ENCODE peak calls at places on chromosome 20, in four cellular contexts. Z is tibial nerve, G is stomach, V is SK-N-SH. O is an unnamed sample.

GRCh38 chr20:37390891-37391525 is 45.1 kb downstream of the SRC start:
- DNase-seq in Z (no peak), G (no peak), V (peak), O (no peak)

GRCh38 chr20:19257865-19258264 is 45.4 kb downstream of the SLC24A3 start:
- DNase-seq in Z (no peak), G (no peak), V (no peak), O (no peak)

GRCh38 chr20:57835462-57836455 is 125.9 kb upstream of the PMEPA1 start:
- DNase-seq in Z (no peak), G (no peak), V (no peak), O (no peak)

GRCh38 chr20:61980647-61981583 is 84.8 kb downstream of the TAF4 start:
- DNase-seq in Z (no peak), G (peak), V (peak), O (peak)

GRCh38 chr20:58921564-58921963 is 59.5 kb upstream of the NELFCD start:
- DNase-seq in Z (no peak), G (no peak), V (no peak), O (no peak)

GRCh38 chr20:8223096-8223870 is 91.2 kb downstream of the PLCB1 start:
- DNase-seq in Z (no peak), G (no peak), V (no peak), O (no peak)

GRCh38 chr20:3781153-3781910 is at the start of gene SPEF1:
- DNase-seq in Z (peak), G (peak), V (peak), O (peak)

GRCh38 chr20:59576216-59576953 is 28.0 kb upstream of the PHACTR3 start:
- DNase-seq in Z (no peak), G (no peak), V (peak), O (no peak)

GRCh38 chr20:43508604-43509040 is 1.1 kb downstream of the L3MBTL1 start:
- DNase-seq in Z (no peak), G (no peak), V (peak), O (no peak)

GRCh38 chr20:3614509-3614908 is 48.7 kb downstream of the GFRA4 start:
- DNase-seq in Z (no peak), G (no peak), V (no peak), O (no peak)

GRCh38 chr20:62196286-62196685 is 13.5 kb downstream of the MTG2 start:
- DNase-seq in Z (no peak), G (no peak), V (no peak), O (no peak)

GRCh38 chr20:45892828-45893500 is 1.8 kb downstream of the CTSA start:
- DNase-seq in Z (no peak), G (no peak), V (no peak), O (no peak)

GRCh38 chr20:50484271-50484976 is 25.8 kb upstream of the PTPN1 start:
- DNase-seq in Z (no peak), G (no peak), V (no peak), O (no peak)

GRCh38 chr20:53949319-53949839 is 121.0 kb downstream of the BCAS1 start:
- DNase-seq in Z (no peak), G (peak), V (no peak), O (no peak)

GRCh38 chr20:58449703-58450138 is 60.7 kb downstream of the VAPB start:
- DNase-seq in Z (no peak), G (no peak), V (peak), O (no peak)

GRCh38 chr20:50848341-50848808 is 53.5 kb downstream of the BCAS4 start:
- DNase-seq in Z (no peak), G (peak), V (no peak), O (peak)

GRCh38 chr20:34210271-34210670 is 31.0 kb upstream of the ASIP start:
- DNase-seq in Z (no peak), G (no peak), V (no peak), O (no peak)

GRCh38 chr20:54633903-54634302 is 158.5 kb downstream of the DOK5 start:
- DNase-seq in Z (no peak), G (no peak), V (no peak), O (no peak)

GRCh38 chr20:17612975-17613327 is 43.1 kb downstream of the DSTN start:
- DNase-seq in Z (no peak), G (no peak), V (peak), O (peak)

GRCh38 chr20:56697476-56697875 is 68.4 kb downstream of the TFAP2C start:
- DNase-seq in Z (no peak), G (no peak), V (no peak), O (no peak)
- TF ChIP-seq EP300 in Z (no peak), G (no peak), V (no peak), O (no peak)

DNA sequence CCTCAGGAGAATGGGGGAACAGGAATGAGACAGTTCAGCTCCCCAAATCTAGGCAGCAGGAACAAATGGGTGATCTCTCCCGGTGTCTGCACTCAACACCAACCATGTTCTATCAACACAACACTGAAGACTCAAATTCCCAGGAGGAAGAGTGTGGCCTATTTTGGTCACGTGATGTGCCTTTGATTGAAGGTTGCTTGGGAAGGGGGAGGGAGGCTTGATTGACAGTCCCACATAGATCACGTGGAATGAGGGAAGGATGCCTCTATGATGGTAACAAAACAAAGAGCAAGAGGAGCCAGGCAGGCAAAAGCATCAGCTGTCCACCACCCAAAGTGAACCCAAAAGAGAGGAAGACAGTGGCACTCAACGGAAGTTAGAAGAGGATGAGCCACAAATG is 364.8 kb downstream of the KIF16B start:
- DNase-seq in Z (no peak), G (no peak), V (no peak), O (no peak)
- TF ChIP-seq EP300 in Z (no peak), G (no peak), V (no peak), O (no peak)

DNA sequence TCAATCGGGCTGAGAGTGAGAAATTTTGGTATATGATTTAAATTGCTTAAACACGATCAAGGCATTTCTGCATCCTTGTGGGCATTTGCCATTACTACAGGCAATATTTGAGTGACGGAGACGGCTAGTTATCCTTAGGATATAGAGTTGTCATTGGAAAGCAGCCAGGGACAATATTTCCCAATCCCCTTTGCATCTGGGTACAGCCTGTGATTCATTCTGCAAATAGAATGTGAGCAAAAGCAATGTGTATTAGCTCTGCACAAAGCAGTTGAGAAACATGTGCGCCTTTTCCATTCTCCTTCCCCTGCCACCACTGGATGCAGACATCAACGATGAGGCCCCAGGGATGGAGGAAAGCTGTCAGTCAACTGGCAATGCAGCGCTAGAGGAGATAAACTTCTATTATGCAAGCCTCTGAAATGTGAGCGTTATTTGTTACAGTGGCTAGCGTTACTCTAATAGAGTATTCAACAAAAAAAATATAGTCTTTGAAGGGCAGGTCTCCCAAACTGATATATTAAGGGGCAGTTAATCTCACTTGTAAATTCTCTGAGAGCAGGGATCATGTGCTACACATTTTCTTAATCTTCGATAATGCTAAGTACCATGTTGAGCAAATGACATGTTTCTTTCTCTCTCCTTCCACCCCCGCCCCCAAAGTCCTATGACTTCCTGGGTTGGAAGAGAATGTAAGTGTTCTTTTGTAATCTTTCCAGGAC is 37.1 kb upstream of the NCOA3 start:
- DNase-seq in Z (peak), G (peak), V (peak), O (no peak)
- TF ChIP-seq EP300 in Z (peak), G (no peak), V (no peak), O (peak)

DNA sequence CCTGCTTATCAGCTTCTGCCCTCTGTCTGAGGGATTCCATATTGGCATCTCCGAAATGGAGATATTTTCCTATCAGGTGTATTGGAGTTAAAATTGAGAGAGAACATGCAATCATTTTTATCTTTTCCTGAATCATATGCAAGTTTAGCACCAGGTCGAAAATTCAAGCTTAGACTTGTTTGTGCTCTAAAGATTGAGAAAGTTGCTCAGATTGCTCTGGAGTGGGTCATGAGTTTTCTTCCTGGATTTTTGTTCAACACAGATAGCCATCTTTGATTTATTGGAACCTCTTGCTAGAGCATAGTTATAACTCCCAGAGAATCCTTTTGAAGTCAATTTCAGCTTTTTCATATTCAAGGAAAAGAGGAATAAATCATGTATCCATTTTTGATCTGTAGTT is 373.5 kb upstream of the FLRT3 start:
- DNase-seq in Z (no peak), G (no peak), V (no peak), O (no peak)
- TF ChIP-seq EP300 in Z (no peak), G (no peak), V (no peak), O (no peak)

DNA sequence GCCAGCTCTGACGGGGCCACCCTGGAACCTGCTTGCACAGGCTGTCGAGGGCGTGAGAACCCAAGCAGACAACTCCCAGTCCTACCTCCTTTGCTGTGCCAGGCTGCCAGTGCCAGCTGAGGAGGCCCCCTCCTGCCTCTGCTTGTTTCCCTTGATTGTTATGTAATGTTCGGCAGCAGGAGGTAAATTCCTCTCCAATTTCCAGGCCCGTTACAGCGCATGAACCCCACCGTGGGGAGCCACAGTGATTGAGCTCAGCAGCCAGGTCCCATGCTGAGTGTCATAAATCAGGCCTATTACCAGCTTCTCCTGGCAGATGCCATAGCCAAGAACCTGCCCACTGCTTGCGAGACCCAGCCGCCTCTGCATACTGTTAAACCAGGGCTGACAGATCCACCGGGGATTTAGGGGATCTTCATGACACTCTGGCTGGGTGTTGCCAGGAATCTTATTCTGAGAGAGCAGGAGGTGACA is 320.5 kb downstream of the DHX35 start:
- DNase-seq in Z (no peak), G (no peak), V (no peak), O (no peak)
- TF ChIP-seq EP300 in Z (no peak), G (no peak), V (no peak), O (no peak)

GRCh38 chr20:1302578-1303541 is 26.1 kb downstream of the SDCBP2 start:
- DNase-seq in Z (no peak), G (no peak), V (no peak), O (no peak)

GRCh38 chr20:1299522-1299921 is 29.4 kb downstream of the SDCBP2 start:
- DNase-seq in Z (no peak), G (no peak), V (peak), O (no peak)

GRCh38 chr20:1298888-1299511 is 29.9 kb downstream of the SDCBP2 start:
- DNase-seq in Z (no peak), G (no peak), V (no peak), O (no peak)

GRCh38 chr20:1300083-1300840 is 28.7 kb downstream of the SDCBP2 start:
- DNase-seq in Z (no peak), G (no peak), V (no peak), O (no peak)

GRCh38 chr20:1301031-1301529 is 27.9 kb downstream of the SDCBP2 start:
- DNase-seq in Z (no peak), G (no peak), V (no peak), O (no peak)
- TF ChIP-seq EP300 in Z (no peak), G (no peak), V (no peak), O (no peak)

DNA sequence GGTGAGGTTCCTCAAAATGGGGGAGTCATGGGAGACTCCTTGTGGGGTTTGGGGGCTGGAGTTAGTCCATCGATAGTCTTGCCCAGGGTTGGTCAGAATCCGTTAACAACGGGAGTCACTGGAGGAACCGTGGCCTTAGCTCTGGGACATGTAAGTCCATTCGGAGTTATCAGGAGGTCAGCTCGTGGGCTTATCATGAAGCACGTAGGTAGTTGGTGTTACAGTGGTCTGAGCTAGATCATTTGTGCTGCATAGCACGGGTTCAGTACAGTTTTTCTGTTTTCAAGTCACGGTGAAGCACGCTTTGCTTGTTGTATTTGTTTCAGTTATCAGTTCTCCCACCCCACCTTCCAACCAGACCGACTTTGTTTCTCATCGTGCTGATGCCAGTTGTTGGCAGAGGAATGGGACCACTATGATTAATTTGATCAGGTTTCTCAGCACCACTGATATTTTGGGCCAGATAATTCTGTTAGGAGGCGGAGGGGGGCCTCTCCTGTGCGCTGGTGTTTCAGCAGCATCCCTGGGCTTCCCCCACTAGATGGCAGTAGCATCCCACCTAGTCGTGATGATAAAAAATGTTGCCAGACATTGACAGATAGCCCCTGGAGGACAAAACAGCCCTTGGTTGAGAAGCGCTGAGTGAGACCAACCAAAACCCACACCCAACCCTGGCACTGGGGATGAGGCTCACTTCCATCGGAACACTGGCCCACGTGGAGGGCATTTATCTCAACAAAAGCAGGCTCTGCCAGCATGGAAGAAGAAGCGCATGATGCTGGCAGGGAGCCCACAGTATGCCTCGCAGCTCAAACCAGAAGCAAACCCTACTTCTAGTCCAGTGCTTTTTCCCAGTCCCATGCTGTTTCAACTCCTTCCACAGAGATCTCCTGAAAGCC is 2.2 kb upstream of the APMAP start:
- DNase-seq in Z (peak), G (peak), V (peak), O (peak)
- TF ChIP-seq EP300 in Z (no peak), G (no peak), V (no peak), O (no peak)

O was measured in ovary.